ENCODE peak calls at places on chromosome 3, in nine cellular contexts. E is lower leg skin; F is effector memory CD8-positive, alpha-beta T cell; C is bronchial epithelial cell; S is endothelial cell; U is lung microvascular endothelial cell; G is ELR; J is small intestine; A is glutamatergic neuron. H is an unnamed sample.

GRCh38 chr3:153752405-153753027 is 368.7 kb upstream of the ARHGEF26 start:
- DNase-seq in C (no peak), A (no peak), J (no peak), U (no peak), S (no peak), F (no peak), G (no peak), E (no peak), H (no peak)

GRCh38 chr3:115388166-115388565 is 235.1 kb upstream of the GAP43 start:
- DNase-seq in F (no peak), A (no peak), E (no peak), S (no peak), C (no peak), U (no peak), J (no peak), G (no peak), H (no peak)

GRCh38 chr3:155747286-155747685 is 2.4 kb upstream of the PLCH1 start:
- DNase-seq in A (no peak), E (no peak), G (no peak), U (no peak), F (no peak), C (no peak), S (no peak), J (no peak), H (no peak)

GRCh38 chr3:154792828-154793227 is 287.3 kb upstream of the MME start:
- DNase-seq in F (no peak), C (no peak), U (no peak), G (no peak), S (no peak), J (no peak), A (no peak), E (no peak), H (no peak)

GRCh38 chr3:152267831-152268500 is 763 bp upstream of the MBNL1 start:
- DNase-seq in C (peak), F (no peak), G (peak), U (no peak), J (no peak), E (no peak), A (no peak), S (no peak), H (no peak)

GRCh38 chr3:107870096-107870495 is 220.7 kb downstream of the CD47 start:
- DNase-seq in A (no peak), S (no peak), J (no peak), F (no peak), U (no peak), G (no peak), E (no peak), C (no peak), H (no peak)

GRCh38 chr3:144499346-144499745 is 527.7 kb downstream of the DIPK2A start:
- DNase-seq in G (no peak), C (peak), E (no peak), J (no peak), F (no peak), U (peak), S (no peak), A (no peak), H (no peak)

GRCh38 chr3:55486101-55486856 is 827 bp downstream of the WNT5A start:
- DNase-seq in E (peak), G (peak), J (no peak), F (no peak), U (no peak), C (no peak), S (peak), A (peak), H (no peak)

GRCh38 chr3:157755254-157755653 is 252.0 kb upstream of the VEPH1 start:
- DNase-seq in J (no peak), F (no peak), S (no peak), E (no peak), C (no peak), U (no peak), G (peak), A (no peak), H (no peak)

GRCh38 chr3:133805384-133805701 is 272 bp upstream of the SRPRB start:
- DNase-seq in C (peak), J (no peak), E (no peak), F (no peak), S (no peak), U (no peak), G (no peak), A (no peak), H (no peak)

GRCh38 chr3:134029734-134030381 is at the start of gene SLCO2A1:
- DNase-seq in S (peak), G (peak), F (no peak), A (peak), E (peak), J (peak), U (peak), C (no peak), H (peak)

GRCh38 chr3:50675179-50676030 is 678 bp downstream of the DOCK3 start:
- DNase-seq in F (peak), S (peak), A (peak), E (peak), G (no peak), C (no peak), J (no peak), U (no peak), H (peak)